ENCODE peak calls at places on chromosomes 2 and 18, in seven cellular contexts. W is OCI-LY7, V is fibroblast of lung, N is neural progenitor cell, C is PC-3, I is endothelial cell of umbilical vein, S is K562. J is an unnamed sample.

GRCh38 chr18:48543228-48543627 is 4.4 kb downstream of the CTIF start:
- DNase-seq in S (peak; percentile 78), W (no peak), N (peak; percentile 36), I (no peak), C (peak; percentile 4), V (no peak), J (no peak)

GRCh38 chr18:66160007-66160406 is 409.2 kb downstream of the CDH7 start:
- DNase-seq in W (no peak), C (no peak), S (no peak), N (no peak), V (no peak), I (no peak), J (no peak)

GRCh38 chr2:12504443-12504842 is 212.3 kb upstream of the TRIB2 start:
- DNase-seq in S (peak; percentile 22), V (no peak), N (no peak), C (peak; percentile 66), I (peak; percentile 43), W (no peak), J (peak; percentile 54)

GRCh38 chr18:26301681-26302080 is 75.4 kb downstream of the TAF4B start:
- DNase-seq in I (no peak), S (no peak), C (no peak), V (peak; percentile 44), W (no peak), N (no peak), J (peak; percentile 3)

GRCh38 chr2:129771606-129772598 is 207.6 kb upstream of the RAB6C start:
- DNase-seq in N (no peak), I (no peak), S (no peak), W (no peak), V (no peak), C (no peak), J (no peak)

GRCh38 chr2:133844214-133844892 is 276.1 kb upstream of the NCKAP5 start:
- DNase-seq in S (peak; percentile 69), C (peak; percentile 93), N (peak; percentile 86), V (peak; percentile 79), W (peak; percentile 63), I (peak; percentile 66), J (peak; percentile 75)

GRCh38 chr2:100395532-100396350 is 21.7 kb downstream of the CHST10 start:
- DNase-seq in N (no peak), I (no peak), S (no peak), V (no peak), C (no peak), W (no peak), J (no peak)

GRCh38 chr2:191295088-191295487 is 49.9 kb downstream of the MYO1B start:
- DNase-seq in V (no peak), S (no peak), C (no peak), I (no peak), W (no peak), N (no peak), J (no peak)

GRCh38 chr2:64426191-64426952 is 27.6 kb upstream of the LGALSL start:
- DNase-seq in C (peak; percentile 72), I (no peak), N (no peak), S (no peak), V (peak; percentile 44), W (no peak), J (peak; percentile 58)

GRCh38 chr2:26237868-26238267 is 6.6 kb downstream of the HADHA start:
- DNase-seq in I (no peak), V (no peak), S (no peak), N (no peak), W (no peak), C (no peak), J (no peak)

GRCh38 chr2:207633686-207634085 is 8.5 kb upstream of the METTL21A start:
- DNase-seq in V (no peak), N (no peak), W (no peak), I (no peak), S (no peak), C (no peak), J (no peak)

GRCh38 chr2:207629553-207629952 is 4.4 kb upstream of the METTL21A start:
- DNase-seq in V (no peak), I (no peak), C (no peak), S (no peak), N (no peak), W (no peak), J (no peak)

GRCh38 chr2:207632575-207633492 is 7.6 kb upstream of the METTL21A start:
- DNase-seq in I (no peak), W (no peak), N (no peak), S (peak; percentile 44), V (peak; percentile 76), C (peak; percentile 97), J (peak; percentile 48)

GRCh38 chr2:207635468-207636200 is 10.4 kb upstream of the METTL21A start:
- DNase-seq in S (peak; percentile 24), C (peak; percentile 52), N (no peak), W (no peak), I (no peak), V (no peak), J (peak; percentile 45)

DNA sequence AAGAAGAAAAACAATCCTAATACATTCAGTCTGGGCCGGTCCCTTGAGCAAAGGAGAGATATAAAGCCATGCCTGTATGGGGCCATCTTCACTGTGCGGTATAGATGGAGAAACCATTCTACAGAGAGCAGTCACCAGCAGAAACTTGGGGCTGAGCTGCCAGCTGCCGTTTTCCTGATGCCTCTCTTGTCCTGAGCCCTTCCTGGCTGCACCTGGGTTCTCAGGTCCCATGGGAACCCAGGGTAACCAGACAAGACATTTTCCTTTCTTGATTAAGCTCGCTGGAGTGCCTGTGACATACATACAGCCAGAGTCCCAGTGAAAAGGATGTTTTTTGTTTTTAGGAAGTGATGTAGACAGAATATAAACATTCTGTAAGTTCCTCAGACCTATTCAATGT is 5.3 kb upstream of the METTL21A start:
- DNase-seq in W (peak; percentile 48), N (no peak), C (no peak), I (no peak), V (no peak), S (no peak), J (no peak)
- H3K4me2 ChIP-seq in W (peak overlapping the region; percentile 46), N (no peak overlapping the region), C (no peak overlapping the region), I (no peak overlapping the region), V (no peak overlapping the region), S (no peak overlapping the region), J (no peak overlapping the region)

DNA sequence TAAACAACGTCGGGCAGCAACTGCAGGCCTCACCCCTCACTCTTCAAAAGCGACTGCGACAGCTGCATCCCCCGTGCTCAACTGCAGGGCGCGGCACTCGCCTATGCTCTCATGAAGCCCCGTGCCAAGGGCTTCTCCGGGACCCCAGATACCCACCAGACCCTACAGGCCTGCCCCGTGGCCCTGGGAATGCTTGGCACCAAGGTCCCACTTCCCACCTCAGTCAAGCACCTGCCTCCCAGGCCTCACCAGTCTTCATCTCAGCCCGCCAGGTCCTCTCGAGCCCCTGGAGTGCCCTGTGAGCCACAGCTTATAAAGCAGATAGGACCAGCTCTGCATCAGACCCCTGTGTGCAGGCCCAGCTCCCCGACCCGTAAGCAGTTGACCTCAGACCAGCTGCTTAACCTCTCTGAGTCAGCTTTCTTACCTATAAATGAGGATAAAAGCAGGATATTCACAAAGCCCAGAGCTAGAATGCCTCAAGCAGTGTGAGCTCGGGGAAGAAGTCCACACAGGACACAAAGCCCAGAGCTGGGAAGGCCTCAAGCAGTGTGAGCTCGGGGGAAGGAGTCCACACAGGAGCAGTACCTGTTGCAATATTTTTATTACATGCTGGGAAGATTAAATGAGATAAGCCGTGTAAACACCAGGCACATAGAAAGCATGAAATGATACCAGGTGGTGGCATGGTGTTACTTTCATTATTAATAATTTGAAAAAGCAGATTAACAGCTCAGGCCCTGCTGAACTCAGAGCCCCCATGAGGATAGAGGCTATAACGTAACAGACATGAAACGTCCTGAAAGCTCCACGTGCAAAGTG is 96.9 kb downstream of the HDAC4 start:
- DNase-seq in C (no peak), N (peak; percentile 32), I (no peak), S (no peak), W (no peak), V (no peak), J (no peak)
- H3K4me1 ChIP-seq in C (no peaks in the 10 kb centered on the region), N (peaks cover 40% of the 10 kb centered on the region), I (no peaks in the 10 kb centered on the region), S (peaks cover 2% of the 10 kb centered on the region), W (no peaks in the 10 kb centered on the region), V (peaks cover 6% of the 10 kb centered on the region), J (no peaks in the 10 kb centered on the region)

GRCh38 chr2:215528555-215528954 is 92.7 kb upstream of the FN1 start:
- DNase-seq in N (no peak), S (no peak), I (peak; percentile 98), C (peak; percentile 98), W (no peak), V (peak; percentile 91), J (peak; percentile 100)
- H3K4me2 ChIP-seq in N (no peak overlapping the region), S (no peak overlapping the region), I (peak overlapping the region; percentile 74), C (peak overlapping the region; percentile 63), W (no peak overlapping the region), V (peak overlapping the region; percentile 56), J (peak overlapping the region; percentile 34)

DNA sequence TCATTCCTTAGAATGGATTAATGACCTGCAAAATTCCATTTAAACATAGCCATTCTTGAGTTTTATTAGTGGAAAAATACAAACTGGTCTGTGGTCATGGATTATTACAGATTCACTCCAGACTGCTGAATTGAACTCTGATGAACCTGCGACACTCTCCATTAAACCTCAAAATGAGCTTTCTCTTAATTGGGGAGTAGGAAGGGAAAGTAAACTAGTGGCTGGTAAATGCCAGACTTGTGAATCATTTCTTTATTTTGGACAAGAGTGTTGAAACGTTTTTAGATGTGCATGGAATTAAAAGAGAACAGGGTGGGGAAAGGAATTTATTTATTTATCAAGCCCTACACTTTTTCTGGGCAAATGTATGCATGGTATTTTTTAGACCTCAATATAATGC is 321.2 kb upstream of the FANCL start:
- DNase-seq in V (no peak), I (no peak), W (no peak), N (no peak), S (no peak), C (peak; percentile 26), J (peak; percentile 79)
- H3K4me1 ChIP-seq in V (no peaks in the 10 kb centered on the region), I (no peaks in the 10 kb centered on the region), W (no peaks in the 10 kb centered on the region), N (peaks cover 7% of the 10 kb centered on the region), S (no peaks in the 10 kb centered on the region), C (peaks cover 6% of the 10 kb centered on the region), J (peaks cover 5% of the 10 kb centered on the region)

GRCh38 chr2:46794693-46795317 is 120.8 kb downstream of the MCFD2 start:
- DNase-seq in N (no peak), S (no peak), I (no peak), C (peak; percentile 46), V (no peak), W (no peak), J (no peak)
- H3K4me2 ChIP-seq in N (no peak overlapping the region), S (no peak overlapping the region), I (no peak overlapping the region), C (no peak overlapping the region), V (no peak overlapping the region), W (no peak overlapping the region), J (no peak overlapping the region)

DNA sequence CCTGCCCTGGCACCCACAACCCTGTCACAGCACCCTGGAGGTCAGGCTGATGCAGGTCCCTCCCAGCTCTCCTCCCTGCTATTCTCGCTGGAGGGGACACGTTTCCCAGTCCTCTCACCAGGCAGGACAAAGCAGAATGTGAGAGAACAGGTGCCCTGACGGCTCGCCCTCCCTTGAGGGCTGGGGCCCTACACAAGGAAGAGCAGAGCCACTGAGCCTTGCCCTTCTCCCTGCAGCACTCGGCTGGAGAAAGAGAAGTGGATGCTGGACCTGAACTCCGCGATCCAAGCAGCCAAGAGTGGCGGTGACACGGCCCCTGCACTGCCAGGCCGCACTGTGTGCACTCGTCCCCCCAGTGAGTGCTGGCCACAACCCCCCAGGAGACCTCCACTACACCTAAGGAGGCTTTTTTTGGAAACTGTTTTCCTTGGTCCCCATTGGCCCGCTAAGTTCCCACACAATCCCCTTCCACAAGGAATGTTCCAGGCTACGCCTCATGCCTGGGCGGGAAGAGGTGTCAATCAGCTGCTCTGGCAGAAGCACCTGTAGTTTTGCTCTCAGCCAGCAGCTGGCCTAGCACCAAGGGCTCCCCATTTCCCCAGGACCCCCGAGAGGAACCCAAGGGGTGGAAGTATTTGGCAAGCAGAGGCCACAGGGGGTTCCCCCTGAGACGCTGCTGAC is 17.4 kb downstream of the STK25 start:
- DNase-seq in V (no peak), C (no peak), I (no peak), N (no peak), W (no peak), S (no peak), J (no peak)
- H3K4me1 ChIP-seq in V (no peaks in the 10 kb centered on the region), C (no peaks in the 10 kb centered on the region), I (no peaks in the 10 kb centered on the region), N (no peaks in the 10 kb centered on the region), W (no peaks in the 10 kb centered on the region), S (peaks cover 22% of the 10 kb centered on the region), J (no peaks in the 10 kb centered on the region)

J was measured in astrocyte.